ENCODE peak calls at places on chromosomes 7 and 10, in six cellular contexts. One of them, this sample, is unnamed.

GRCh38 chr10:8435186-8436055 is 380.9 kb downstream of the GATA3 start:
- DNase-seq in cardiac muscle cell: no peak
- DNase-seq in neural progenitor cell: no peak
- DNase-seq in coronary artery: no peak
- DNase-seq in IMR-90: no peak
- DNase-seq in colonic mucosa: no peak
- DNase-seq in this sample: no peak

GRCh38 chr10:106078796-106079576 is 1085.5 kb downstream of the SORCS1 start:
- DNase-seq in cardiac muscle cell: no peak
- DNase-seq in neural progenitor cell: no peak
- DNase-seq in coronary artery: no peak
- DNase-seq in IMR-90: no peak
- DNase-seq in colonic mucosa: no peak
- DNase-seq in this sample: no peak

GRCh38 chr10:124060148-124060720 is 33.2 kb downstream of the CHST15 start:
- DNase-seq in cardiac muscle cell: no peak
- DNase-seq in neural progenitor cell: no peak
- DNase-seq in coronary artery: no peak
- DNase-seq in IMR-90: no peak
- DNase-seq in colonic mucosa: no peak
- DNase-seq in this sample: no peak

GRCh38 chr7:30171753-30172447 is 37.1 kb downstream of the MTURN start:
- DNase-seq in cardiac muscle cell: no peak
- DNase-seq in neural progenitor cell: no peak
- DNase-seq in coronary artery: no peak
- DNase-seq in IMR-90: peak
- DNase-seq in colonic mucosa: no peak
- DNase-seq in this sample: no peak

GRCh38 chr7:17380696-17381662 is 82.5 kb downstream of the AHR start:
- DNase-seq in cardiac muscle cell: no peak
- DNase-seq in neural progenitor cell: no peak
- DNase-seq in coronary artery: no peak
- DNase-seq in IMR-90: peak
- DNase-seq in colonic mucosa: no peak
- DNase-seq in this sample: no peak

GRCh38 chr10:7409732-7410168 is 1.1 kb downstream of the SFMBT2 start:
- DNase-seq in cardiac muscle cell: no peak
- DNase-seq in neural progenitor cell: peak
- DNase-seq in coronary artery: no peak
- DNase-seq in IMR-90: no peak
- DNase-seq in colonic mucosa: peak
- DNase-seq in this sample: no peak

GRCh38 chr7:159026271-159027047 is 118.2 kb downstream of the VIPR2 start:
- DNase-seq in cardiac muscle cell: no peak
- DNase-seq in neural progenitor cell: peak
- DNase-seq in coronary artery: peak
- DNase-seq in IMR-90: no peak
- DNase-seq in colonic mucosa: peak
- DNase-seq in this sample: no peak

GRCh38 chr7:95471076-95471475 is 14.7 kb upstream of the ASB4 start:
- DNase-seq in cardiac muscle cell: no peak
- DNase-seq in neural progenitor cell: peak
- DNase-seq in coronary artery: no peak
- DNase-seq in IMR-90: no peak
- DNase-seq in colonic mucosa: no peak
- DNase-seq in this sample: no peak

GRCh38 chr7:98974906-98975816 is 96.8 kb downstream of the TRRAP start:
- DNase-seq in cardiac muscle cell: peak
- DNase-seq in neural progenitor cell: no peak
- DNase-seq in coronary artery: no peak
- DNase-seq in IMR-90: no peak
- DNase-seq in colonic mucosa: no peak
- DNase-seq in this sample: no peak

GRCh38 chr10:132951926-132952325 is 9.6 kb upstream of the CFAP46 start:
- DNase-seq in cardiac muscle cell: no peak
- DNase-seq in neural progenitor cell: no peak
- DNase-seq in coronary artery: no peak
- DNase-seq in IMR-90: no peak
- DNase-seq in colonic mucosa: no peak
- DNase-seq in this sample: no peak

GRCh38 chr7:116315803-116316202 is 105.5 kb downstream of the TES start:
- DNase-seq in cardiac muscle cell: no peak
- DNase-seq in neural progenitor cell: no peak
- DNase-seq in coronary artery: no peak
- DNase-seq in IMR-90: no peak
- DNase-seq in colonic mucosa: no peak
- DNase-seq in this sample: no peak

GRCh38 chr7:103764887-103765286 is 224.6 kb downstream of the RELN start:
- DNase-seq in cardiac muscle cell: no peak
- DNase-seq in neural progenitor cell: peak
- DNase-seq in coronary artery: no peak
- DNase-seq in IMR-90: no peak
- DNase-seq in colonic mucosa: no peak
- DNase-seq in this sample: no peak

GRCh38 chr10:52541082-52541481 is 227.0 kb downstream of the DKK1 start:
- DNase-seq in cardiac muscle cell: no peak
- DNase-seq in neural progenitor cell: no peak
- DNase-seq in coronary artery: no peak
- DNase-seq in IMR-90: peak
- DNase-seq in colonic mucosa: no peak
- DNase-seq in this sample: no peak

GRCh38 chr10:3749011-3749410 is 36.0 kb downstream of the KLF6 start:
- DNase-seq in cardiac muscle cell: no peak
- DNase-seq in neural progenitor cell: no peak
- DNase-seq in coronary artery: no peak
- DNase-seq in IMR-90: no peak
- DNase-seq in colonic mucosa: no peak
- DNase-seq in this sample: no peak

GRCh38 chr7:135186261-135186540 is 15.7 kb upstream of the CYREN start:
- DNase-seq in cardiac muscle cell: no peak
- DNase-seq in neural progenitor cell: no peak
- DNase-seq in coronary artery: no peak
- DNase-seq in IMR-90: no peak
- DNase-seq in colonic mucosa: no peak
- DNase-seq in this sample: no peak

GRCh38 chr10:30742471-30742870 is 112.9 kb upstream of the LYZL2 start:
- DNase-seq in cardiac muscle cell: no peak
- DNase-seq in neural progenitor cell: no peak
- DNase-seq in coronary artery: no peak
- DNase-seq in IMR-90: no peak
- DNase-seq in colonic mucosa: no peak
- DNase-seq in this sample: no peak

GRCh38 chr7:155129186-155129585 is 59.1 kb downstream of the HTR5A start:
- DNase-seq in cardiac muscle cell: no peak
- DNase-seq in neural progenitor cell: no peak
- DNase-seq in coronary artery: no peak
- DNase-seq in IMR-90: no peak
- DNase-seq in colonic mucosa: no peak
- DNase-seq in this sample: no peak

GRCh38 chr7:113026941-113027340 is 59.7 kb downstream of the GPR85 start:
- DNase-seq in cardiac muscle cell: peak
- DNase-seq in neural progenitor cell: peak
- DNase-seq in coronary artery: no peak
- DNase-seq in IMR-90: peak
- DNase-seq in colonic mucosa: no peak
- DNase-seq in this sample: no peak

GRCh38 chr10:49707585-49707984 is 28.1 kb downstream of the C10orf53 start:
- DNase-seq in cardiac muscle cell: no peak
- DNase-seq in neural progenitor cell: no peak
- DNase-seq in coronary artery: no peak
- DNase-seq in IMR-90: no peak
- DNase-seq in colonic mucosa: no peak
- DNase-seq in this sample: no peak

GRCh38 chr7:101870361-101871062 is 53.1 kb downstream of the CUX1 start:
- DNase-seq in cardiac muscle cell: no peak
- DNase-seq in neural progenitor cell: peak
- DNase-seq in coronary artery: no peak
- DNase-seq in IMR-90: peak
- DNase-seq in colonic mucosa: peak
- DNase-seq in this sample: no peak
- TF ChIP-seq CTCF in cardiac muscle cell: no peak
- TF ChIP-seq CTCF in neural progenitor cell: peak
- TF ChIP-seq CTCF in coronary artery: no peak
- TF ChIP-seq CTCF in IMR-90: peak
- TF ChIP-seq CTCF in colonic mucosa: peak
- TF ChIP-seq CTCF in this sample: no peak

DNA sequence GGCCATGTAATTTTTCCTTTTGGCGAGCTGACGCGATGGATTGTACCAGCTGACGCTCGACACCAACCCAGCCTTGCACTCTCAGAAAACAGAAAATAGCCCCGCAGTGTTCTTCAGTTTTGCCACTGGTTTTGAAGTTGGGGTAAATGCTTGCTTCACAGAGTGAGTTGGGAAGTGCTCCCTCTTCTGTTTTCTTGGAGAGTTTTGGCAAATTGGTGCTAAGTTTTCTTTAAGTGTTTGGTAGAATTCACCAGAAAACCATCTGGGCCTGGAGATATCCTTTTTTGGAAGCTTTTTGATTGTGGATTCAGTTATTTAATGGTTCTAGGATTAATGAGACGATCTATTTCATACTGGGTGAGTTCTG is 252.8 kb downstream of the ELFN1 start:
- DNase-seq in cardiac muscle cell: no peak
- DNase-seq in neural progenitor cell: no peak
- DNase-seq in coronary artery: no peak
- DNase-seq in IMR-90: no peak
- DNase-seq in colonic mucosa: no peak
- DNase-seq in this sample: no peak
- TF ChIP-seq CTCF in cardiac muscle cell: peak
- TF ChIP-seq CTCF in neural progenitor cell: peak
- TF ChIP-seq CTCF in coronary artery: no peak
- TF ChIP-seq CTCF in IMR-90: peak
- TF ChIP-seq CTCF in colonic mucosa: no peak
- TF ChIP-seq CTCF in this sample: peak

GRCh38 chr7:151603951-151604350 is 84.3 kb upstream of the RHEB start:
- DNase-seq in cardiac muscle cell: no peak
- DNase-seq in neural progenitor cell: no peak
- DNase-seq in coronary artery: no peak
- DNase-seq in IMR-90: no peak
- DNase-seq in colonic mucosa: no peak
- DNase-seq in this sample: no peak

GRCh38 chr7:151607464-151607867 is 87.8 kb upstream of the RHEB start:
- DNase-seq in cardiac muscle cell: no peak
- DNase-seq in neural progenitor cell: no peak
- DNase-seq in coronary artery: no peak
- DNase-seq in IMR-90: peak
- DNase-seq in colonic mucosa: no peak
- DNase-seq in this sample: no peak

GRCh38 chr7:151611041-151611440 is 91.3 kb upstream of the RHEB start:
- DNase-seq in cardiac muscle cell: no peak
- DNase-seq in neural progenitor cell: no peak
- DNase-seq in coronary artery: no peak
- DNase-seq in IMR-90: no peak
- DNase-seq in colonic mucosa: no peak
- DNase-seq in this sample: no peak

GRCh38 chr7:151611878-151612277 is 92.2 kb upstream of the RHEB start:
- DNase-seq in cardiac muscle cell: no peak
- DNase-seq in neural progenitor cell: no peak
- DNase-seq in coronary artery: no peak
- DNase-seq in IMR-90: no peak
- DNase-seq in colonic mucosa: no peak
- DNase-seq in this sample: no peak

GRCh38 chr7:151608031-151608551 is 88.4 kb upstream of the RHEB start:
- DNase-seq in cardiac muscle cell: peak
- DNase-seq in neural progenitor cell: no peak
- DNase-seq in coronary artery: no peak
- DNase-seq in IMR-90: no peak
- DNase-seq in colonic mucosa: peak
- DNase-seq in this sample: no peak
- TF ChIP-seq CTCF in cardiac muscle cell: no peak
- TF ChIP-seq CTCF in neural progenitor cell: no peak
- TF ChIP-seq CTCF in coronary artery: no peak
- TF ChIP-seq CTCF in IMR-90: no peak
- TF ChIP-seq CTCF in colonic mucosa: no peak
- TF ChIP-seq CTCF in this sample: no peak

GRCh38 chr7:139990142-139990535 is 72.6 kb downstream of the PARP12 start:
- DNase-seq in cardiac muscle cell: no peak
- DNase-seq in neural progenitor cell: no peak
- DNase-seq in coronary artery: no peak
- DNase-seq in IMR-90: no peak
- DNase-seq in colonic mucosa: no peak
- DNase-seq in this sample: no peak

GRCh38 chr7:139990571-139990970 is 72.2 kb downstream of the PARP12 start:
- DNase-seq in cardiac muscle cell: no peak
- DNase-seq in neural progenitor cell: no peak
- DNase-seq in coronary artery: no peak
- DNase-seq in IMR-90: no peak
- DNase-seq in colonic mucosa: no peak
- DNase-seq in this sample: no peak

GRCh38 chr7:139985811-139986210 is 76.9 kb downstream of the PARP12 start:
- DNase-seq in cardiac muscle cell: no peak
- DNase-seq in neural progenitor cell: no peak
- DNase-seq in coronary artery: no peak
- DNase-seq in IMR-90: no peak
- DNase-seq in colonic mucosa: no peak
- DNase-seq in this sample: no peak

GRCh38 chr7:139989366-139990141 is 73.2 kb downstream of the PARP12 start:
- DNase-seq in cardiac muscle cell: no peak
- DNase-seq in neural progenitor cell: no peak
- DNase-seq in coronary artery: no peak
- DNase-seq in IMR-90: no peak
- DNase-seq in colonic mucosa: no peak
- DNase-seq in this sample: no peak

GRCh38 chr7:139987691-139988516 is 74.8 kb downstream of the PARP12 start:
- DNase-seq in cardiac muscle cell: no peak
- DNase-seq in neural progenitor cell: no peak
- DNase-seq in coronary artery: no peak
- DNase-seq in IMR-90: no peak
- DNase-seq in colonic mucosa: no peak
- DNase-seq in this sample: no peak
- TF ChIP-seq CTCF in cardiac muscle cell: no peak
- TF ChIP-seq CTCF in neural progenitor cell: no peak
- TF ChIP-seq CTCF in coronary artery: no peak
- TF ChIP-seq CTCF in IMR-90: no peak
- TF ChIP-seq CTCF in colonic mucosa: no peak
- TF ChIP-seq CTCF in this sample: no peak

GRCh38 chr10:103111031-103111917 is 81.8 kb downstream of the NT5C2 start:
- DNase-seq in cardiac muscle cell: peak
- DNase-seq in neural progenitor cell: peak
- DNase-seq in coronary artery: no peak
- DNase-seq in IMR-90: peak
- DNase-seq in colonic mucosa: no peak
- DNase-seq in this sample: no peak
- TF ChIP-seq CTCF in cardiac muscle cell: no peak
- TF ChIP-seq CTCF in neural progenitor cell: no peak
- TF ChIP-seq CTCF in coronary artery: no peak
- TF ChIP-seq CTCF in IMR-90: no peak
- TF ChIP-seq CTCF in colonic mucosa: no peak
- TF ChIP-seq CTCF in this sample: no peak

DNA sequence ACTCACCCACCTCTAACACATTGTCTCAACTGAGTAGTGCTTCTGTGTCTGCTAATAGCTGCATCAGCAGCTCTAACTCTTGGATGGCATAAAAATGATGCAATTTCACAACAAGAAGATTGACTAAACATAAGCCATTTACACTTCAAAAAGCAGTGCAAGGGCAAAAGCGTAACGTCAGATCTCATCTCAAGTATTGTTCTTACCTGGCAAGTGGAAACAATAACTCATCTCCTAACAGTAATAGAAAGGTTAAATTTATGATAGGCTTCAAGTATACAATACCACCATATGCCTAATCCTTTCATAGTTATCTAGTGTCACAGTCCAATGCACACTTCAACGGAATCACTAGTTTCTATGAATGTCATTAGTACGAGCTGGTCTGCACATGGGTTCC is 14.8 kb downstream of the TPK1 start:
- DNase-seq in cardiac muscle cell: no peak
- DNase-seq in neural progenitor cell: no peak
- DNase-seq in coronary artery: no peak
- DNase-seq in IMR-90: no peak
- DNase-seq in colonic mucosa: no peak
- DNase-seq in this sample: no peak
- TF ChIP-seq CTCF in cardiac muscle cell: no peak
- TF ChIP-seq CTCF in neural progenitor cell: no peak
- TF ChIP-seq CTCF in coronary artery: no peak
- TF ChIP-seq CTCF in IMR-90: no peak
- TF ChIP-seq CTCF in colonic mucosa: no peak
- TF ChIP-seq CTCF in this sample: no peak